ENCODE peak calls at places on chromosomes 16 and 17, in four cellular contexts. P, J, K and I are unnamed samples. For H3K4me1 and H3K27me3, the result is how much of the 10 kb centered on the place peaks cover.

GRCh38 chr17:49730078-49730786 is 22.5 kb upstream of the SLC35B1 start:
- DNase-seq in P (peak), K (peak), J (no peak), I (peak)

GRCh38 chr17:74888440-74888839 is 5.0 kb downstream of the FADS6 start:
- DNase-seq in P (no peak), K (no peak), J (no peak), I (no peak)

GRCh38 chr17:28716740-28717577 is 709 bp downstream of the RAB34 start:
- DNase-seq in J (no peak), K (no peak), P (peak), I (peak)

GRCh38 chr17:80644588-80644987 is 100.0 kb downstream of the RPTOR start:
- DNase-seq in P (no peak), J (no peak), K (no peak), I (no peak)

GRCh38 chr17:42347606-42348005 is 40.6 kb downstream of the STAT3 start:
- DNase-seq in K (no peak), P (no peak), J (no peak), I (no peak)

GRCh38 chr17:48754500-48755261 is 26.1 kb upstream of the HOXB13 start:
- DNase-seq in P (no peak), J (no peak), K (no peak), I (no peak)

GRCh38 chr17:73820686-73821448 is 176.6 kb upstream of the SDK2 start:
- DNase-seq in K (no peak), J (no peak), P (peak), I (peak)

GRCh38 chr17:64160378-64160777 is 30.4 kb upstream of the ERN1 start:
- DNase-seq in K (no peak), J (no peak), P (no peak), I (no peak)

GRCh38 chr17:29155966-29156338 is 24.2 kb downstream of the MYO18A start:
- DNase-seq in J (no peak), K (no peak), P (peak), I (peak)

GRCh38 chr17:79214459-79214858 is 139.8 kb downstream of the ENGASE start:
- DNase-seq in K (no peak), P (no peak), J (no peak), I (peak)

GRCh38 chr17:69524854-69525253 is 110.4 kb downstream of the MAP2K6 start:
- DNase-seq in J (no peak), K (no peak), P (no peak), I (no peak)

GRCh38 chr16:79066621-79067020 is 533.9 kb downstream of the MAF start:
- DNase-seq in K (no peak), P (no peak), J (no peak), I (no peak)

GRCh38 chr16:30434852-30435251 is 5.0 kb upstream of the DCTPP1 start:
- DNase-seq in P (no peak), J (no peak), K (no peak), I (no peak)

GRCh38 chr17:18258356-18259038 is at the start of gene FLII:
- DNase-seq in K (no peak), J (peak), P (peak), I (no peak)

GRCh38 chr16:14669776-14670175 is 24.3 kb downstream of the PLA2G10 start:
- DNase-seq in J (no peak), K (no peak), P (no peak), I (no peak)
- H3K27ac ChIP-seq in J (no peak), K (no peak), P (no peak), I (no peak)

GRCh38 chr17:57874434-57875108 is 24.7 kb upstream of the MRPS23 start:
- DNase-seq in K (no peak), P (peak), J (no peak), I (peak)
- H3K4me1 ChIP-seq in K (half or more), P (under half), J (half or more), I (under half)

DNA sequence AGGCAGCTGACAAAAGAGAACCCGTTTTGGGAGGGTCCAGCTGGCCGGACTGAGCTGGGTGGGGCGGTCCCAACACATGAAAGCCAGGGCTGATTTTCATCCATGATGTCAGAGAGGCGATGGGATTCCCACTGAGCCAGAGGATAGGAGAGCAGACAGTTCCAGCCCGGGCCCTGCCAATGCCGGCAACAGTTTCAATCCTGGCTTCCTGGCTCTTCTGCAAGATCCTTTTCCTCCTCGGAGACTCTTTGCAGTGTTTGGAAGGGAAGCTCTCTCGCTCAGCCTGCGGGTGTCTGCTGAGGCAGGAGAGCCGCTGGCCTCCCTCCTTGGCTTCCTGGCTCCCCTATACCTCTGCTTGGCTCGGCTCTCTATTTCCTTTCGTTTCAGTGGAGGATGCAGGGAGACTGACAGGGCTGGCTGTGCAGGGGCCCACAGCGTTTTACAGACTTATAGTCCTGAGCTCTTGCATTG is 145.5 kb upstream of the SOX9 start:
- DNase-seq in P (peak), K (no peak), J (no peak), I (peak)
- H3K27me3 ChIP-seq in P (under half), K (under half), J (under half), I (under half)

DNA sequence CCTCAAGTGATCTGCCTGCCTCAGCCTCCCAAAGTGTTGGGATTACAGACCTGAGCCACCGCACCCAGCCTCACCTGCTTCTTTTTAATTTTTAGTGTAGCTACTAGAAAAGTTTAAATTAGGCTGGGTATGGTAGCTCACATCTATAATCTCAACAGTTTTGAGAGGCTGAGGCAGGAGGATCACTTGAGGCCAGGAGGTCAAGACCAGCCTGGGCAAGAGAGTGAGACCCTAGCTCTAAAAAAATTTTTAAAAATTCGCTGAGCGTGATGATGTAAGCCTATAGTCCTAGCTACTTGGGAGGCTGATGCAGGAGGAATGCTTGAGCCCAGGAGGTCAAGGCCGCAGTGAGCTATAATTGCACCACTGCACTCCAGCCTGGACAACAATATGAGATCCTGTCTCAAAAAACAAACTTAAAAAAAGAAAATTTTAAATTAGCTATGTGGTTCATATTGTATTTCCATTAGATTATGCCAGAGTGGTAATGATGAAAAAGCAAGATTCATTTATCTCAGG is 34.9 kb downstream of the TXNDC11 start:
- DNase-seq in J (peak), K (no peak), P (no peak), I (no peak)
- H3K27ac ChIP-seq in J (no peak), K (no peak), P (no peak), I (no peak)

GRCh38 chr16:3057181-3058166 is 8.0 kb upstream of the IL32 start:
- DNase-seq in K (no peak), P (no peak), J (no peak), I (no peak)

GRCh38 chr16:3054965-3055733 is 8.8 kb downstream of the MMP25 start:
- DNase-seq in K (no peak), J (no peak), P (no peak), I (no peak)

GRCh38 chr16:3058173-3059030 is 7.0 kb upstream of the IL32 start:
- DNase-seq in K (no peak), J (peak), P (peak), I (peak)

GRCh38 chr16:3059041-3059722 is 6.3 kb upstream of the IL32 start:
- DNase-seq in K (peak), J (peak), P (peak), I (peak)

GRCh38 chr16:3056336-3057180 is 8.9 kb upstream of the IL32 start:
- DNase-seq in K (no peak), J (no peak), P (no peak), I (no peak)
- H3K4me1 ChIP-seq in K (under half), J (under half), P (under half), I (under half)

DNA sequence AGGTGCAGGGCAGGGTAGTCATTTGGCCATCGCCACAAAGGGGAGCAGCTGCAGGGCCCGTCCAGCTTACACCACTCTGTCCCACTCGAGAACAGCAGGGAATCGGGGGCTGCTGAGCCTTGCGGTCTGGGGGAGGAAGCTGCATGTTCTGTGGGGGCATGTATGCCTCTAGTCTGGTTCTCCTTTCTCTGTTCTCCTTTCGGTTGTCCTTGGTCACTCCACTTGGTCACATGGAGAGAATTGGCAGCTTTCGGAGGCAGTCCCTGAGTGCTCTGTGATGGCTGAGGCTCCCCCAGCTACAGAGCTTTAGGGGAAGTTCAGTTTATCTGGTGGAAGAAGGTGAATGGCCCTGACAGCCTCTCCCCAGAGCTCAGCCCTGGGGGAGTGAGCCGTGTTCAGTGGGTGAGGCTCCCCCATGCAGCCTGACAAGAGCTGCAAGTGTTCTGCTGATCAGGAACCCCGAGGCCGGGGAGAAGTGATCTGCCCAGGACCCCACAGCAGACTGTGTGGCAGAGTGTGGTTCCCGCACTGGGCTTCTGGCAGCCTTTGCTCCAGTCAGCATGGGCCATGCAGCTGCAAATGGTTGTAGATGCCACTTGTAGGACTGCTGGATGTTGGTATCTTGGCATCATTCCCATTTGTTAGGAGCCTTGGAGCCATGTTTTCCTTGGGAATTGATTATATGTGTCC is 22.3 kb upstream of the SMPD3 start:
- DNase-seq in K (no peak), J (no peak), P (no peak), I (no peak)
- H3K27me3 ChIP-seq in K (under half), J (under half), P (under half), I (under half)

GRCh38 chr17:78172284-78173024 is 4.1 kb downstream of the SYNGR2 start:
- DNase-seq in P (peak), K (no peak), J (no peak), I (peak)

GRCh38 chr17:78173025-78173715 is 4.8 kb downstream of the SYNGR2 start:
- DNase-seq in K (no peak), P (no peak), J (no peak), I (no peak)

GRCh38 chr17:78175643-78175981 is 7.2 kb downstream of the SYNGR2 start:
- DNase-seq in K (no peak), J (no peak), P (no peak), I (no peak)

GRCh38 chr17:78174870-78175642 is 6.7 kb downstream of the SYNGR2 start:
- DNase-seq in K (no peak), J (no peak), P (no peak), I (no peak)

GRCh38 chr17:78174332-78174869 is 6.0 kb downstream of the SYNGR2 start:
- DNase-seq in K (peak), J (no peak), P (no peak), I (peak)
- H3K27ac ChIP-seq in K (peak), J (no peak), P (peak), I (peak)

DNA sequence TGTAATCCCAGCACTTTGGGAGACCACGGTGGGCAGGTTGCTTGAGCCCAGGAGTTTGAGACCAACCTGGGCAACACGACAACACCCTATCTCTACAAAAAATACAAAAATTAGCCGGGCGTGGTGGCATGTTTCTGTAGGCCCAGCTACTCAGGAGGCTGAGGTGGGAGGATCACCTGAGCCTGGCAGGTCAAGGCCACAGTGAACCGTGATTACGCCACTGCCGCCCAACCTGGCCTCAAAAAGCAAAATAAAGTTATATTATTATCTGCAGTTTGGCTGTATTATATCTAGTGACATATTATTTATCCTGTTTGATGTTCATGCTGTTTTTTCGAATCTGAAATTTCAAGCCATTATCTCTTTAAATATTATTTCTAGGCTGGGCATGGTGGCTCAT is 26.5 kb downstream of the ST3GAL2 start:
- DNase-seq in P (no peak), J (no peak), K (no peak), I (no peak)
- H3K4me1 ChIP-seq in P (under half), J (under half), K (under half), I (under half)